ENCODE peak calls at places on chromosomes 13 and 19, in four cellular contexts. M, S, U and E are unnamed samples.

GRCh38 chr13:37617162-37617561 is 18.6 kb upstream of the POSTN start:
- DNase-seq in S (no peak), U (no peak), M (no peak), E (no peak)

GRCh38 chr19:7982103-7982502 is 23.3 kb downstream of the ELAVL1 start:
- DNase-seq in M (no peak), S (no peak), U (no peak), E (no peak)

GRCh38 chr13:33087091-33087490 is 70.9 kb downstream of the KL start:
- DNase-seq in U (no peak), S (no peak), M (no peak), E (no peak)

GRCh38 chr13:65677906-65678305 is 1552.2 kb downstream of the PCDH9 start:
- DNase-seq in M (no peak), S (no peak), U (no peak), E (no peak)

GRCh38 chr19:44673510-44673909 is 2.2 kb downstream of the CEACAM19 start:
- DNase-seq in M (no peak), U (no peak), S (no peak), E (no peak)

GRCh38 chr19:13082192-13083007 is 20.3 kb downstream of the LYL1 start:
- DNase-seq in S (no peak), U (peak; percentile 60), M (no peak), E (no peak)

GRCh38 chr19:5011476-5012238 is 42.7 kb downstream of the KDM4B start:
- DNase-seq in S (no peak), M (no peak), U (no peak), E (no peak)

GRCh38 chr13:101514695-101515275 is 62.3 kb downstream of the ITGBL1 start:
- DNase-seq in M (peak; percentile 30), S (no peak), U (no peak), E (no peak)

GRCh38 chr13:110652231-110652730 is 36.9 kb downstream of the NAXD start:
- DNase-seq in S (no peak), U (no peak), M (no peak), E (no peak)

GRCh38 chr19:46722004-46722380 is 5.1 kb upstream of the PRKD2 start:
- DNase-seq in U (no peak), S (no peak), M (no peak), E (no peak)

GRCh38 chr13:60267498-60268202 is 103.9 kb upstream of the DIAPH3 start:
- DNase-seq in S (no peak), M (peak; percentile 55), U (peak; percentile 45), E (no peak)

GRCh38 chr13:29516012-29516411 is 79.5 kb downstream of the SLC7A1 start:
- DNase-seq in U (no peak), S (no peak), M (no peak), E (no peak)

GRCh38 chr13:113001251-113002140 is 32.5 kb downstream of the MCF2L start:
- DNase-seq in S (peak; percentile 51), U (no peak), M (no peak), E (no peak)

GRCh38 chr19:53068834-53069233 is 24.3 kb downstream of the ERVV-2 start:
- DNase-seq in M (no peak), U (no peak), S (no peak), E (no peak)

GRCh38 chr13:114025432-114026127 is 51.7 kb upstream of the C13orf46 start:
- DNase-seq in M (no peak), U (no peak), S (no peak), E (no peak)

GRCh38 chr19:36460046-36460445 is 29.3 kb downstream of the ZNF566 start:
- DNase-seq in U (no peak), M (no peak), S (no peak), E (no peak)

GRCh38 chr19:44367024-44367423 is 10.5 kb upstream of the ZNF112 start:
- DNase-seq in M (no peak), U (no peak), S (no peak), E (no peak)

GRCh38 chr19:49691243-49692101 is 556 bp downstream of the CPT1C start:
- DNase-seq in U (peak; percentile 77), M (peak; percentile 49), S (peak; percentile 37), E (no peak)

GRCh38 chr19:49194408-49194807 is 36.8 kb downstream of the TRPM4 start:
- DNase-seq in S (no peak), U (no peak), M (no peak), E (no peak)

GRCh38 chr13:59722580-59722900 is 441.2 kb downstream of the DIAPH3 start:
- DNase-seq in M (peak; percentile 9), S (no peak), U (no peak), E (no peak)

GRCh38 chr13:112722433-112723250 is 32.8 kb downstream of the ATP11A start:
- DNase-seq in M (peak; percentile 5), U (no peak), S (no peak), E (no peak)

GRCh38 chr13:44796597-44797517 is 192.4 kb downstream of the NUFIP1 start:
- DNase-seq in M (no peak), S (peak; percentile 25), U (no peak), E (no peak)

GRCh38 chr13:31970237-31970930 is 61.2 kb upstream of the FRY start:
- DNase-seq in M (no peak), U (no peak), S (no peak), E (no peak)

GRCh38 chr13:76677047-76677446 is 209.2 kb downstream of the KCTD12 start:
- DNase-seq in S (no peak), M (no peak), U (no peak), E (peak; percentile 10)

GRCh38 chr19:37329686-37330085 is 41.2 kb upstream of the ZNF527 start:
- DNase-seq in S (no peak), M (no peak), U (peak; percentile 44), E (no peak)

GRCh38 chr13:108632649-108633167 is 3.3 kb downstream of the MYO16 start:
- DNase-seq in S (no peak), U (no peak), M (no peak), E (no peak)

GRCh38 chr19:29928831-29929230 is 13.2 kb upstream of the URI1 start:
- DNase-seq in S (no peak), U (no peak), M (no peak), E (no peak)

GRCh38 chr13:75760182-75760981 is 124.3 kb downstream of the LMO7 start:
- DNase-seq in S (no peak), U (no peak), M (peak; percentile 61), E (peak; percentile 40)